ENCODE peak calls at places on chromosomes 13 and 19, in six cellular contexts. R is GM03348, J is Daoy, T is adrenal gland, V is psoas muscle, L is fibroblast of the conjunctiva. W is an unnamed sample.

GRCh38 chr19:6417713-6418561 is 6.7 kb downstream of the KHSRP start:
- DNase-seq in R (peak; percentile 33), J (peak; percentile 27), T (peak; percentile 84), V (peak; percentile 70), L (no peak), W (peak; percentile 38)

GRCh38 chr19:14474827-14475226 is 327 bp downstream of the PTGER1 start:
- DNase-seq in R (no peak), J (no peak), T (no peak), V (no peak), L (no peak), W (no peak)

GRCh38 chr13:77892491-77892890 is 26.1 kb downstream of the EDNRB start:
- DNase-seq in R (no peak), J (no peak), T (no peak), V (no peak), L (no peak), W (no peak)

GRCh38 chr19:10277795-10278583 is 7.1 kb downstream of the ICAM1 start:
- DNase-seq in R (no peak), J (no peak), T (no peak), V (no peak), L (no peak), W (no peak)

GRCh38 chr19:3404324-3405260 is 38.2 kb downstream of the NFIC start:
- DNase-seq in R (peak; percentile 93), J (peak; percentile 88), T (peak; percentile 90), V (peak; percentile 96), L (peak; percentile 73), W (peak; percentile 97)

GRCh38 chr19:40735003-40735771 is 15.1 kb downstream of the ACTMAP start:
- DNase-seq in R (no peak), J (no peak), T (no peak), V (no peak), L (no peak), W (no peak)

GRCh38 chr13:43364210-43365041 is 341.0 kb downstream of the DNAJC15 start:
- DNase-seq in R (peak; percentile 62), J (peak; percentile 46), T (peak; percentile 28), V (peak; percentile 59), L (no peak), W (peak; percentile 81)

GRCh38 chr19:45601524-45602522 is at the start of gene GPR4:
- DNase-seq in R (peak; percentile 53), J (no peak), T (peak; percentile 37), V (no peak), L (no peak), W (peak; percentile 42)

GRCh38 chr19:47209323-47210179 is 21.4 kb downstream of the BBC3 start:
- DNase-seq in R (no peak), J (no peak), T (no peak), V (no peak), L (no peak), W (no peak)

GRCh38 chr19:49430678-49431329 is 5.6 kb downstream of the GFY start:
- DNase-seq in R (no peak), J (peak; percentile 54), T (no peak), V (no peak), L (no peak), W (peak; percentile 36)

GRCh38 chr19:28170066-28170465 is 1042.9 kb downstream of the UQCRFS1 start:
- DNase-seq in R (no peak), J (no peak), T (no peak), V (no peak), L (no peak), W (no peak)

GRCh38 chr19:34838248-34838647 is 65.2 kb upstream of the ZNF599 start:
- DNase-seq in R (no peak), J (peak; percentile 14), T (no peak), V (no peak), L (no peak), W (peak; percentile 5)

GRCh38 chr19:54188224-54188871 is 1.0 kb downstream of the MBOAT7 start:
- DNase-seq in R (peak; percentile 61), J (peak; percentile 50), T (peak; percentile 79), V (no peak), L (no peak), W (peak; percentile 75)